ENCODE peak calls at places on chromosomes 12 and 14, in eight cellular contexts. A is body of pancreas, C is upper lobe of right lung, N is tibial artery, Z is ovary, G is tibial nerve, E is cardiac muscle cell, H is AG09309. U is an unnamed sample.

GRCh38 chr14:76780360-76780759 is 19.1 kb downstream of the VASH1 start:
- DNase-seq in C (no peak), H (no peak), Z (no peak), E (no peak), A (no peak), G (no peak), N (no peak), U (no peak)

GRCh38 chr14:101359221-101360044 is 201.9 kb upstream of the DIO3 start:
- DNase-seq in G (peak), H (no peak), C (no peak), Z (peak), E (no peak), N (peak), A (no peak), U (no peak)

GRCh38 chr14:77301103-77301502 is 19.6 kb downstream of the POMT2 start:
- DNase-seq in E (peak), N (peak), C (no peak), H (peak), A (peak), Z (peak), G (peak), U (peak)

GRCh38 chr12:74915718-74916117 is 293.9 kb downstream of the KCNC2 start:
- DNase-seq in E (no peak), N (no peak), H (no peak), C (no peak), A (no peak), G (no peak), Z (no peak), U (no peak)

GRCh38 chr12:107337354-107338095 is 244.2 kb upstream of the CRY1 start:
- DNase-seq in Z (no peak), G (no peak), E (no peak), H (no peak), N (no peak), C (no peak), A (no peak), U (peak)

GRCh38 chr12:10722905-10723866 is at the start of gene YBX3:
- DNase-seq in Z (peak), N (peak), C (peak), H (peak), E (peak), G (peak), A (peak), U (peak)

GRCh38 chr12:51246254-51246853 is 7.7 kb downstream of the DAZAP2 start:
- DNase-seq in C (no peak), N (no peak), Z (no peak), H (no peak), E (peak), G (no peak), A (no peak), U (peak)

GRCh38 chr12:107356266-107356936 is 263.1 kb upstream of the CRY1 start:
- DNase-seq in E (peak), G (no peak), N (no peak), Z (no peak), A (no peak), H (peak), C (no peak), U (peak)

GRCh38 chr12:112967858-112968257 is 10.5 kb upstream of the OAS2 start:
- DNase-seq in C (no peak), Z (no peak), H (no peak), N (no peak), E (no peak), G (no peak), A (no peak), U (no peak)

GRCh38 chr14:44339256-44339655 is 167.8 kb downstream of the FSCB start:
- DNase-seq in E (no peak), A (no peak), G (no peak), C (no peak), Z (no peak), H (no peak), N (no peak), U (peak)

GRCh38 chr14:69090187-69090789 is 62.6 kb downstream of the DCAF5 start:
- DNase-seq in N (no peak), G (peak), A (peak), Z (no peak), C (no peak), E (peak), H (no peak), U (peak)

GRCh38 chr12:42213954-42214426 is 24.1 kb downstream of the YAF2 start:
- DNase-seq in G (peak), A (peak), H (no peak), N (no peak), C (peak), E (peak), Z (peak), U (peak)

DNA sequence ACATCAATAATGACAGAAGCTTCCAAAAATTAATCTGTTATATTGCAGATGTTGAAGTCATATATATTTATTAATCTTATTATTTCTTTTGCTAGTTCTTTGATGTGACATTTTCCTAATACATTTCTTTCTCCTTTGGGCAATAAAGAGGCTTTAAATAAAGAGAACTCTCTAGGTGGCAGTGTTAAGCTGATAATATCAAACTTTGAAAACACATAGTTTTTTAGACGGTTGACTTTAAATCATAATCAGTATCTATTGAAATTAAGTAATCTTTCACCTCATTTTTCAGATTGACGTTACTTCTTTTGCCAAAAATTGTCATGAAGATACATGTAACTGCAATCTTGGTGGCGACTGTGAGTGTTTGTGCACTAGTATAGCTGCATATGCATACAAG is 130.9 kb upstream of the PTPRQ start:
- DNase-seq in H (no peak), C (no peak), E (peak), A (no peak), Z (no peak), G (no peak), N (no peak), U (no peak)
- TF ChIP-seq CTCF in H (no peak), C (no peak), E (no peak), A (no peak), Z (no peak), G (peak), N (no peak), U (no peak)

GRCh38 chr14:96592591-96593388 is 90.6 kb downstream of the PAPOLA start:
- DNase-seq in A (peak), N (no peak), Z (no peak), H (no peak), C (peak), E (peak), G (no peak), U (peak)
- H3K4me3 ChIP-seq in A (no peak), N (peak), Z (no peak), H (no peak), C (peak), E (peak), G (peak), U (peak)

GRCh38 chr14:104830781-104831180 is 29.9 kb downstream of the ZBTB42 start:
- DNase-seq in A (no peak), H (no peak), E (no peak), C (peak), Z (no peak), G (no peak), N (peak), U (no peak)

GRCh38 chr14:104826858-104827172 is 25.9 kb downstream of the ZBTB42 start:
- DNase-seq in N (no peak), C (no peak), H (no peak), Z (no peak), G (no peak), A (no peak), E (peak), U (no peak)

GRCh38 chr14:104826197-104826857 is 25.4 kb downstream of the ZBTB42 start:
- DNase-seq in H (no peak), E (peak), Z (peak), C (peak), N (peak), A (peak), G (peak), U (peak)

GRCh38 chr14:104824353-104824997 is 23.6 kb downstream of the ZBTB42 start:
- DNase-seq in G (no peak), Z (no peak), C (no peak), N (no peak), A (no peak), H (no peak), E (no peak), U (no peak)

DNA sequence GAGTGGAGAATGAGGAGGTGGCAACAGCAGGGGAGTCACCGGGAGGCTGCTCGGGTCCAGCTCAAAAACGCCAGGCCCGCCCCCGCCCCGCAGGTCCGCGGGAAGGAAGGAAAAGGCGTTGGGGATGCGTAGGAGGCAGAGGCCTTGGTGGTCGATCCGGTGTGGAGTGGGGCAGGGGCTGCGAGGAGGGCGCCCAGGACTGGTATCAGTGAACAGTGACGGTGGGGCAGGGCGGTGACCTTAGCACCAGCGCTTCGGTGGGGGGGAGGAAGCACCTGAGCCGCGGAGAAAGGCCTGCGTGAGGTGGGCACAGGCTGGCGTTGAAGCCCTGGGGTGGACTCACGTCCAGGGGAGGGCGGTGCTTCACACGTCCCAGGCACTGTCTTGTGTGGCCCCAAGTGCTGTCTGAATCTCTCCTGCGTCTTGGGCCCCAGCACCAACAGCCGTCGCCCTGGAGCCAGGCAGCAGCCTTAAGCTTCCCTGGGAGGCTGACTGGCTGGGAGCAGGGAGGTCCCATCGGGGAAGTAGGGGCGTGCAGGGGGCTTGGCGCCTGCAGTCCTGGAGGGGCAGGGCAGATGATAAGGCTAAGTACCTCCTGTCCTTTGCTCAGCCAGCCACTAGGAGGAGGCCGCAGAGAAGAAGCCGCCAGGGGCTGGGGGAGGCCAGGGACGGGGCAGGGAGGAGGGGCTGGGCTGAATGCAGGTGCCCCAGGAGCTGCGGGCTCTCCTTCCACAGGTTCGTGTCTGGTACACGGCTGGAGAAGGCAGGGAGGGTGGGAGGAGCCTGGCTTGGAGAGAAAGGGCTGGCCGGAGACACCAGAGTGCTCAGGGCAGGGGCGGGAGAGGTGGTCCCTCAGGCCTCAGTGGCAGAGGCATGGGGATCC is 26.5 kb downstream of the ZBTB42 start:
- DNase-seq in H (no peak), A (peak), G (no peak), N (peak), Z (no peak), C (peak), E (peak), U (peak)
- TF ChIP-seq CTCF in H (peak), A (peak), G (peak), N (peak), Z (no peak), C (peak), E (peak), U (peak)

GRCh38 chr12:2082321-2082720 is 29.5 kb downstream of the CACNA1C start:
- DNase-seq in E (no peak), Z (no peak), A (peak), C (no peak), N (no peak), G (no peak), H (no peak), U (no peak)

GRCh38 chr12:2084553-2085296 is 31.9 kb downstream of the CACNA1C start:
- DNase-seq in G (peak), A (no peak), N (peak), Z (no peak), H (no peak), C (no peak), E (peak), U (peak)

GRCh38 chr12:2080604-2081003 is 27.8 kb downstream of the CACNA1C start:
- DNase-seq in E (no peak), H (no peak), Z (no peak), C (no peak), A (no peak), G (no peak), N (no peak), U (no peak)

GRCh38 chr12:2083008-2083407 is 30.2 kb downstream of the CACNA1C start:
- DNase-seq in Z (no peak), C (no peak), A (no peak), G (no peak), N (no peak), E (no peak), H (no peak), U (no peak)

GRCh38 chr12:2083561-2083960 is 30.8 kb downstream of the CACNA1C start:
- DNase-seq in H (no peak), E (no peak), N (no peak), A (no peak), C (no peak), Z (no peak), G (no peak), U (no peak)
- H3K4me3 ChIP-seq in H (no peak), E (no peak), N (no peak), A (no peak), C (no peak), Z (no peak), G (no peak), U (no peak)

GRCh38 chr14:32205984-32206383 is 2.9 kb upstream of the RNU6-8 start:
- DNase-seq in A (no peak), G (no peak), E (no peak), C (no peak), N (no peak), Z (no peak), H (no peak), U (no peak)
- TF ChIP-seq CTCF in A (no peak), G (no peak), E (no peak), C (no peak), N (no peak), Z (no peak), H (no peak), U (no peak)

GRCh38 chr12:50103767-50104321 is at the start of gene GPD1:
- DNase-seq in N (peak), A (peak), C (peak), E (peak), H (no peak), Z (peak), G (no peak), U (peak)
- H3K4me3 ChIP-seq in N (no peak), A (no peak), C (peak), E (no peak), H (no peak), Z (no peak), G (peak), U (no peak)

GRCh38 chr12:14572401-14572800 is 4.7 kb upstream of the PLBD1 start:
- DNase-seq in C (no peak), A (no peak), G (no peak), Z (no peak), H (no peak), N (no peak), E (no peak), U (no peak)
- TF ChIP-seq CTCF in C (peak), A (peak), G (no peak), Z (no peak), H (no peak), N (no peak), E (no peak), U (no peak)

GRCh38 chr12:65946419-65946818 is 122.1 kb downstream of the HMGA2 start:
- DNase-seq in H (no peak), G (no peak), A (no peak), Z (no peak), E (no peak), N (no peak), C (no peak), U (no peak)

GRCh38 chr12:65949009-65949623 is 124.8 kb downstream of the HMGA2 start:
- DNase-seq in N (no peak), C (no peak), Z (no peak), H (no peak), E (no peak), G (no peak), A (no peak), U (no peak)

GRCh38 chr12:65946821-65947220 is 122.5 kb downstream of the HMGA2 start:
- DNase-seq in A (no peak), E (no peak), C (no peak), Z (no peak), N (no peak), G (no peak), H (no peak), U (no peak)

GRCh38 chr12:65949986-65950385 is 125.7 kb downstream of the HMGA2 start:
- DNase-seq in E (no peak), H (no peak), C (no peak), G (no peak), Z (no peak), N (no peak), A (no peak), U (no peak)

GRCh38 chr12:65948320-65949008 is 124.2 kb downstream of the HMGA2 start:
- DNase-seq in N (peak), G (peak), H (peak), A (peak), C (peak), E (peak), Z (peak), U (peak)
- H3K4me3 ChIP-seq in N (no peak), G (peak), H (no peak), A (no peak), C (no peak), E (no peak), Z (no peak), U (peak)

U was measured in fibroblast of pulmonary artery.